ENCODE peak calls at places on chromosomes 16 and 17, in six cellular contexts. E is fibroblast of lung, P is PC-3, J is hepatocyte, T is HCT116, F is neural progenitor cell. G is an unnamed sample.

GRCh38 chr17:12041316-12041715 is 20.6 kb downstream of the MAP2K4 start:
- DNase-seq in E (peak), P (peak), J (no peak), T (peak), F (no peak), G (no peak)

GRCh38 chr16:21554795-21555585 is 44.4 kb upstream of the METTL9 start:
- DNase-seq in E (peak), P (peak), J (peak), T (peak), F (peak), G (peak)

GRCh38 chr17:1107777-1108559 is 71.8 kb downstream of the ABR start:
- DNase-seq in E (no peak), P (no peak), J (no peak), T (no peak), F (no peak), G (no peak)

GRCh38 chr16:47026492-47026891 is 53.0 kb upstream of the DNAJA2 start:
- DNase-seq in E (no peak), P (no peak), J (no peak), T (no peak), F (no peak), G (no peak)

GRCh38 chr17:7867881-7868329 is 10.1 kb downstream of the CYB5D1 start:
- DNase-seq in E (no peak), P (no peak), J (no peak), T (no peak), F (no peak), G (no peak)

GRCh38 chr17:50681260-50682200 is 26.2 kb downstream of the ANKRD40 start:
- DNase-seq in E (peak), P (peak), J (peak), T (peak), F (peak), G (no peak)

GRCh38 chr17:78883090-78883532 is 19.9 kb downstream of the CEP295NL start:
- DNase-seq in E (peak), P (peak), J (peak), T (peak), F (no peak), G (no peak)

GRCh38 chr16:68273896-68274295 is 9.6 kb downstream of the SLC7A6 start:
- DNase-seq in E (no peak), P (no peak), J (no peak), T (no peak), F (no peak), G (no peak)

GRCh38 chr17:82031303-82031884 is at the start of gene RAC3:
- DNase-seq in E (peak), P (peak), J (peak), T (no peak), F (peak), G (peak)

GRCh38 chr16:57609541-57610401 is 18.7 kb upstream of the ADGRG1 start:
- DNase-seq in E (peak), P (no peak), J (no peak), T (no peak), F (no peak), G (peak)

GRCh38 chr17:63515426-63515825 is 7.7 kb upstream of the KCNH6 start:
- DNase-seq in E (no peak), P (no peak), J (no peak), T (no peak), F (no peak), G (no peak)

GRCh38 chr16:14002416-14002815 is 68.7 kb upstream of the MRTFB start:
- DNase-seq in E (peak), P (no peak), J (no peak), T (no peak), F (no peak), G (no peak)

GRCh38 chr17:50013079-50013478 is 18.1 kb upstream of the DLX3 start:
- DNase-seq in E (no peak), P (no peak), J (no peak), T (no peak), F (no peak), G (no peak)

GRCh38 chr17:50290074-50290702 is 15.9 kb downstream of the TMEM92 start:
- DNase-seq in E (peak), P (peak), J (peak), T (peak), F (no peak), G (no peak)

GRCh38 chr16:55444754-55445485 is 34.1 kb upstream of the MMP2 start:
- DNase-seq in E (no peak), P (no peak), J (no peak), T (no peak), F (no peak), G (no peak)

GRCh38 chr17:56715613-56716357 is 117.9 kb downstream of the C17orf67 start:
- DNase-seq in E (peak), P (peak), J (peak), T (peak), F (peak), G (peak)

GRCh38 chr16:11030990-11031510 is 86.7 kb downstream of the CLEC16A start:
- DNase-seq in E (no peak), P (no peak), J (no peak), T (no peak), F (no peak), G (no peak)

GRCh38 chr17:8158267-8159031 is 4.3 kb downstream of the VAMP2 start:
- DNase-seq in E (peak), P (peak), J (peak), T (peak), F (peak), G (peak)

GRCh38 chr16:19086322-19087199 is 19.1 kb downstream of the COQ7 start:
- DNase-seq in E (peak), P (peak), J (peak), T (peak), F (peak), G (peak)

GRCh38 chr16:19241512-19241911 is 44.0 kb upstream of the CLEC19A start:
- DNase-seq in E (no peak), P (no peak), J (no peak), T (no peak), F (no peak), G (no peak)

GRCh38 chr17:8736362-8736761 is 8.3 kb downstream of the CCDC42 start:
- DNase-seq in E (no peak), P (no peak), J (no peak), T (no peak), F (no peak), G (no peak)

GRCh38 chr16:72400257-72401078 is 228.5 kb upstream of the PMFBP1 start:
- DNase-seq in E (peak), P (peak), J (peak), T (peak), F (peak), G (peak)

GRCh38 chr16:11012841-11013240 is 68.5 kb downstream of the CLEC16A start:
- DNase-seq in E (no peak), P (no peak), J (no peak), T (no peak), F (no peak), G (no peak)

GRCh38 chr17:34423978-34424813 is 61.2 kb upstream of the CCL1 start:
- DNase-seq in E (no peak), P (no peak), J (no peak), T (no peak), F (no peak), G (no peak)

GRCh38 chr16:13307861-13308260 is 406.5 kb downstream of the SHISA9 start:
- DNase-seq in E (peak), P (no peak), J (no peak), T (no peak), F (no peak), G (no peak)

GRCh38 chr16:81697321-81697885 is 81.7 kb upstream of the PLCG2 start:
- DNase-seq in E (peak), P (peak), J (peak), T (peak), F (peak), G (peak)

GRCh38 chr16:17131351-17131750 is 339.4 kb downstream of the XYLT1 start:
- DNase-seq in E (no peak), P (no peak), J (no peak), T (no peak), F (no peak), G (no peak)

DNA sequence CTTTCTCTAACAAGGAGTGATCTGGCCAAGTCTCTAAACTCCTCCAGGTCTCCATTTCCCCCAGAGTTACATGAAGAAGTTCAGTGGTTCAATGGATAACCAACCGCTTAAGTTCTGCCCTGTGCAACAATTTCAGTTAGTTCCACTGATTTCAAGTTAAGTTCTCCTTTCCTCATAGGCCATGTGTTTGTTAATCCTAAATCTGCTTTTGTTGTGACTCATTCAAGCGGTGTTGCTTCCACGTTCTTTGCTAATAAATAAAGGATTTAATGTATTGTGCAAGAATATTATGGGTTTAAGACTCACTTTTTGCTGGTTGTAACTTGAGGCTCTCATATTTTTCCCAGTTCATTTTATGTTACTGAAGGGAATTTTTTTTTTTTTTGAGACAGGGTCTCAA is 36.3 kb downstream of the GNA13 start:
- DNase-seq in E (peak), P (peak), J (peak), T (no peak), F (no peak), G (no peak)
- H3K27ac ChIP-seq in E (no peak), P (no peak), J (peak), T (no peak), F (no peak), G (no peak)

GRCh38 chr16:27448531-27449433 is 46.8 kb downstream of the IL21R start:
- DNase-seq in E (no peak), P (no peak), J (no peak), T (no peak), F (no peak), G (no peak)
- H3K4me2 ChIP-seq in E (no peak), P (no peak), J (no peak), T (no peak), F (no peak), G (no peak)

GRCh38 chr17:36641877-36642845 is 40.8 kb downstream of the MRM1 start:
- DNase-seq in E (no peak), P (no peak), J (peak), T (no peak), F (peak), G (no peak)
- TF ChIP-seq EZH2 in E (peak), P (no peak), J (peak), T (no peak), F (peak), G (no peak)

DNA sequence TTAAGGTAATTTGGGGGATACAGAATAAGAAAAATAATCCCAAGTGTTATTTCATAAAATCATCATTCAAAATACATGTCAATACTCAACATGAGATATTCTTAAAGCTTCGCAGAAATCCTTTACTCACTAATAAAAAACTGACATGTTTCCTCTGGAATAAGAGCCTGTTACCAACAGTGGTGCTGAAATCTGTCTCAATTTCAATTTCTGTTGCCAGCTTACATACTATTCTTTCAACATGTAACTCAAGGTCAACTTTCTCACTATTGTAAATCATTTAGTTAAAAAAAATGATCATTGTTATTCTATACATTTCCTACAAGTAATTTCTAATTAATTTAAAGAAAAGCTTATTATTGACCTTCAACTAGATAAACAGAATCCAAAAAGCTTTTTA is 67.9 kb downstream of the CEP95 start:
- DNase-seq in E (no peak), P (no peak), J (no peak), T (no peak), F (no peak), G (no peak)
- H3K27ac ChIP-seq in E (no peak), P (no peak), J (no peak), T (no peak), F (no peak), G (no peak)

GRCh38 chr17:17993366-17993765 is 20.7 kb downstream of the DRC3 start:
- DNase-seq in E (no peak), P (no peak), J (no peak), T (no peak), F (no peak), G (no peak)

GRCh38 chr17:17993852-17994251 is 21.2 kb downstream of the DRC3 start:
- DNase-seq in E (no peak), P (no peak), J (no peak), T (no peak), F (no peak), G (no peak)

GRCh38 chr17:17994770-17995169 is 22.1 kb downstream of the DRC3 start:
- DNase-seq in E (no peak), P (no peak), J (no peak), T (no peak), F (no peak), G (no peak)

GRCh38 chr17:17990282-17990681 is 17.6 kb downstream of the DRC3 start:
- DNase-seq in E (peak), P (peak), J (no peak), T (no peak), F (no peak), G (no peak)

DNA sequence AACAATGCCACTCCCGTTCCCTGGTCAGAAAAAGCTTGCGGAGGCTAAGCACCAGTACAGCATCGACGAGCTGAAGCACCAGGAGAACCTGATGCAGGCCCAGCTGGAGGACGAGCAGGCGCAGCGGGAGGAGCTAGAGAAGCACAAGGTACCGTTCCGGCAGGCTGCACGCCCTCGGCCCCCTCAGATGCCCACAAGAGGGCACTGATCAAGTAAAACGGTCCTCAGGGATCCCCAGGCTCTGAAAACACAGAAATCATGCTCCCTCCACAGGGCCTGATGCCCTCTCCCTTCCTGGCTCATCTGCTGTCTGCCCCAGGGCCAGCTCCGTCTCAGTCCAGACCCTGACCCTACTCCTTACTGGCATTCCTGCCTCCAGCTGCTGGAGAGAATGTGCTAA is 21.6 kb downstream of the DRC3 start:
- DNase-seq in E (no peak), P (peak), J (peak), T (peak), F (peak), G (peak)
- H3K4me2 ChIP-seq in E (no peak), P (no peak), J (no peak), T (no peak), F (no peak), G (no peak)

DNA sequence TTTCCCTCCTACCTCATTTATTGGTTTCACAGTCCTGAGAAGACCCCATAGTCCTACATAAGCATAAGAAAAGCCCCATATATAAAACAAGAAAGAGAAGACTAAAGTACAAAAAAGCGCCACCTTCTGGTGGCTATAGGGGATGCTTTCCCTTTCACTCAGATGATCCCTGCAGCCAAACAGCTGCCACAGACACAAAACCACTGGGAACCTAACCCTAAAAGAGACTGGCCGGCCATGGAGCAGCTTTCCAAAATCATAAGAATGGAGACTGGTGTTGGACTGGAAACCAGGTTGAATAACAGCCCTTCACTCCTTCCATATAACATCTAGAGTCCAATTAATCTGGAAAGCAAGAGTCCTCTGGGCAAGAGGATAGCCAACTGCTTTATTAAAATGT is 11.4 kb downstream of the DYNC1LI2 start:
- DNase-seq in E (no peak), P (peak), J (peak), T (no peak), F (peak), G (peak)
- TF ChIP-seq EZH2 in E (no peak), P (no peak), J (no peak), T (no peak), F (no peak), G (no peak)